ENCODE peak calls at places on chromosomes 16 and 17, in nine cellular contexts. P, F, S, B, U, H, J, A and N are unnamed samples.

GRCh38 chr17:17468217-17469010 is 8.4 kb upstream of the MED9 start:
- ATAC-seq in B (peak; percentile 85), A (no peak), P (no peak), S (no peak), J (peak; percentile 67), U (no peak), F (no peak), H (peak; percentile 89), N (no peak)

GRCh38 chr16:53781023-53781605 is 77.2 kb downstream of the FTO start:
- ATAC-seq in U (no peak), S (peak; percentile 82), B (no peak), H (peak; percentile 49), F (no peak), A (peak; percentile 77), P (no peak), J (no peak), N (no peak)

GRCh38 chr17:40361925-40362695 is 2.4 kb downstream of the GJD3 start:
- ATAC-seq in A (peak; percentile 7), F (no peak), B (no peak), J (no peak), P (peak; percentile 18), H (no peak), S (peak; percentile 4), U (peak; percentile 7), N (no peak)

GRCh38 chr17:75625813-75626486 is 7.3 kb upstream of the SMIM5 start:
- ATAC-seq in A (no peak), F (peak; percentile 12), P (peak; percentile 70), J (peak; percentile 44), B (peak; percentile 38), S (peak; percentile 49), H (peak; percentile 51), U (peak; percentile 69), N (no peak)

GRCh38 chr16:11688520-11688886 is 20.2 kb downstream of the SNN start:
- ATAC-seq in U (no peak), J (no peak), H (no peak), A (no peak), P (no peak), B (no peak), S (no peak), F (no peak), N (no peak)

GRCh38 chr16:64412578-64413280 is 709.1 kb downstream of the CDH11 start:
- ATAC-seq in P (no peak), B (peak; percentile 57), H (no peak), J (no peak), S (no peak), U (no peak), A (no peak), F (peak; percentile 50), N (no peak)

GRCh38 chr16:79508294-79508693 is 92.2 kb downstream of the MAF start:
- ATAC-seq in P (no peak), H (no peak), S (no peak), A (no peak), F (peak; percentile 56), J (peak; percentile 56), U (no peak), B (peak; percentile 67), N (peak; percentile 49)

GRCh38 chr16:59950431-59950830 is 1216.3 kb upstream of the GOT2 start:
- ATAC-seq in F (no peak), B (no peak), A (no peak), S (no peak), H (no peak), P (no peak), J (no peak), U (no peak), N (no peak)

GRCh38 chr17:17890773-17891759 is 54.3 kb upstream of the SREBF1 start:
- ATAC-seq in U (peak; percentile 87), A (peak; percentile 75), S (peak; percentile 87), P (no peak), H (peak; percentile 66), B (peak; percentile 55), F (peak; percentile 60), J (peak; percentile 40), N (peak; percentile 64)

GRCh38 chr17:45223541-45224528 is 2.1 kb downstream of the FMNL1 start:
- ATAC-seq in A (peak; percentile 45), P (peak; percentile 2), H (no peak), J (no peak), U (peak; percentile 2), F (no peak), B (no peak), S (peak; percentile 46), N (no peak)

GRCh38 chr17:27905524-27906237 is 12.5 kb upstream of the LYRM9 start:
- ATAC-seq in B (no peak), J (no peak), U (no peak), S (no peak), P (no peak), H (no peak), A (no peak), F (no peak), N (no peak)

GRCh38 chr17:58986005-58986404 is 120.7 kb downstream of the TRIM37 start:
- ATAC-seq in U (no peak), S (peak; percentile 12), A (no peak), B (no peak), J (no peak), P (no peak), F (no peak), H (no peak), N (no peak)

GRCh38 chr16:73228649-73229048 is 180.7 kb upstream of the ZFHX3 start:
- ATAC-seq in S (no peak), B (peak; percentile 57), H (no peak), P (no peak), U (no peak), F (peak; percentile 31), A (no peak), J (peak; percentile 32), N (peak; percentile 68)

GRCh38 chr17:49995055-49995738 is at the start of gene DLX3:
- ATAC-seq in A (no peak), J (peak; percentile 47), B (peak; percentile 67), U (no peak), F (peak; percentile 72), P (no peak), S (peak; percentile 30), H (peak; percentile 56), N (peak; percentile 71)